ENCODE peak calls at places on chromosomes 2 and 18, in four cellular contexts. Q, B, H and F are unnamed samples.

GRCh38 chr18:25370391-25370790 is 18.4 kb upstream of the ZNF521 start:
- DNase-seq in Q (no peak), B (no peak), H (no peak), F (no peak)

GRCh38 chr2:1601471-1602358 is 142.6 kb downstream of the PXDN start:
- DNase-seq in Q (no peak), H (no peak), B (no peak), F (no peak)

GRCh38 chr2:168495524-168495923 is 39.5 kb downstream of the CERS6 start:
- DNase-seq in B (no peak), Q (peak), H (no peak), F (no peak)

GRCh38 chr18:45785015-45785597 is 40.4 kb upstream of the SIGLEC15 start:
- DNase-seq in B (no peak), H (no peak), Q (no peak), F (no peak)

GRCh38 chr2:96601382-96602292 is 36.5 kb downstream of the KANSL3 start:
- DNase-seq in H (no peak), B (no peak), Q (no peak), F (no peak)

GRCh38 chr18:12571617-12572016 is 86.3 kb downstream of the SPIRE1 start:
- DNase-seq in H (no peak), Q (no peak), B (no peak), F (no peak)

GRCh38 chr2:99597616-99598015 is 107.8 kb upstream of the REV1 start:
- DNase-seq in Q (no peak), H (no peak), B (no peak), F (no peak)

GRCh38 chr2:241659150-241659739 is 21.8 kb downstream of the ATG4B start:
- DNase-seq in Q (no peak), B (peak), H (no peak), F (peak)

GRCh38 chr2:161839931-161840330 is 215.7 kb downstream of the SLC4A10 start:
- DNase-seq in H (no peak), B (no peak), Q (no peak), F (no peak)

GRCh38 chr2:233385489-233386044 is 31.3 kb downstream of the DGKD start:
- DNase-seq in Q (peak), H (no peak), B (no peak), F (no peak)

GRCh38 chr2:69385443-69386151 is 1.4 kb downstream of the GFPT1 start:
- DNase-seq in B (peak), H (no peak), Q (no peak), F (no peak)

GRCh38 chr18:73674466-73674865 is 473.2 kb downstream of the FBXO15 start:
- DNase-seq in B (no peak), Q (no peak), H (no peak), F (no peak)

GRCh38 chr2:83970262-83970929 is 488.7 kb downstream of the SUCLG1 start:
- DNase-seq in Q (no peak), B (no peak), H (no peak), F (no peak)
- TF ChIP-seq BHLHE40 in Q (no peak), B (no peak), H (no peak), F (no peak)

GRCh38 chr2:164314148-164314547 is 307.1 kb downstream of the GRB14 start:
- DNase-seq in Q (no peak), H (no peak), B (peak), F (peak)
- TF ChIP-seq BHLHE40 in Q (no peak), H (no peak), B (no peak), F (no peak)

DNA sequence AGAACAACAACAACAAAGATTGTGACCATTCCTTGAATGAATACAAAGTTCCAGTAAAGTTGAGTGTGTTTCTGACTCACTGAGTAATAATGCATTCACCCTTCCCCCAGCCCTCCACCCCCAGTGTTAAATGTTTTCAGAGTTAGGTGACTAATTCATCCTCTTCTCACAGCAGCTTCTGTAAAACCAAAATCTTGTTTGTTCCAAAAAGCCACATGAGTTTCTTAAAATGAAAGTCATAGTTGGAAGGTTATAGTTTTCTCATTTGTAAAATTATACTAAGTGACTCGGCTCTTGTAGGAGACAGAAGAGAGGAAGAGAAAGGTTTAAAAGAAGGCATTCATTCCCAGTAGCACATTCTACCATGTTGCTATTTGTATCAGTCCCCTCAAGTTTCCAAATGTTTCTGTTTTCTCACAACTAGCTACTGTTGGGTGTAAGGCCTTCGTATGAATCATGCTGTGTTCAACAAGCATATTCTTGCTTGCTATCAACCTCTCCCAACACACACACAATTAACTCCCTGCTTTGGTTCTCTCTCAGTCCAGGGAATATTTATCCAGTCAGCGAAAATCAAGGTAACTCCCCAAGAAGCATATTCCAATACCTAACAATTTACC is 75.3 kb downstream of the MBD2 start:
- DNase-seq in Q (peak), H (no peak), B (peak), F (no peak)
- TF ChIP-seq BHLHE40 in Q (peak), H (no peak), B (no peak), F (no peak)

GRCh38 chr2:84923009-84923408 is 17.6 kb downstream of the TMSB10 start:
- DNase-seq in H (no peak), Q (no peak), B (no peak), F (no peak)

GRCh38 chr2:84918430-84918829 is 13.0 kb downstream of the TMSB10 start:
- DNase-seq in H (no peak), Q (no peak), B (no peak), F (no peak)

GRCh38 chr2:84924173-84925106 is 19.0 kb downstream of the TMSB10 start:
- DNase-seq in B (peak), Q (peak), H (peak), F (no peak)

GRCh38 chr2:84925336-84925723 is 19.9 kb downstream of the TMSB10 start:
- DNase-seq in H (no peak), B (no peak), Q (no peak), F (no peak)

DNA sequence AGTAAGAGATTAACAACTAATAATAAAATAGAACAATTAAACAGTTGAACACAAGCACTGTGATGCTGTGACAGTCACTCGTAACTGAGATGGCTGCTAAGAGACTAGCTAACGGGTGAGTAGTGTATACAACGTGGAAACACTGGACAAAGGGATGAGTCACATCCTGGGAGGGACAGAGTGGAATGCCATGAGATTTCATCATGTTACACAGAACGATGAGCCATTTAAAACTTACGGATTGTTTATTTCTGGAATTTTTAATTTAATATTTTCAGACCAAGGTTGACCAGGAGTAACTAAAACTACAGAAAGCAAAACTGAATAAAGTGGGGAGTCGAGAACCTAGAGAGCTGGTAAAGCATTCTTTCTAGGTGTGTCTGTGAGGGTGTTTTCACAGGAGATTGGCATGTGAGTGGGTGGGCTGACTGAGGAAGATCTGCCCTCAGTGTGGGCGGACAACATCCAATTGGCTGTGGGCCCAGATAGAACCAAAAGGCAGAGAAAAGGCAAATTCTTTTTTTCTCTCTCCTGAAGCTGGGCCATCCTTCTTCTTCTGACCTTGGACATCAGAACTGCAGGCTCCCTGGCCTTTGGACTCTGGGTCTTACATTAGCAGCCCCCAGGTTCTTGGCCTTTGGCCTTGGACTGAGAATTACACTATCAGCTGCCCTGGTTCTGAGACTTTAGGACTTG is 14.6 kb downstream of the TMSB10 start:
- DNase-seq in Q (no peak), B (peak), H (peak), F (no peak)
- TF ChIP-seq BHLHE40 in Q (peak), B (no peak), H (peak), F (no peak)

DNA sequence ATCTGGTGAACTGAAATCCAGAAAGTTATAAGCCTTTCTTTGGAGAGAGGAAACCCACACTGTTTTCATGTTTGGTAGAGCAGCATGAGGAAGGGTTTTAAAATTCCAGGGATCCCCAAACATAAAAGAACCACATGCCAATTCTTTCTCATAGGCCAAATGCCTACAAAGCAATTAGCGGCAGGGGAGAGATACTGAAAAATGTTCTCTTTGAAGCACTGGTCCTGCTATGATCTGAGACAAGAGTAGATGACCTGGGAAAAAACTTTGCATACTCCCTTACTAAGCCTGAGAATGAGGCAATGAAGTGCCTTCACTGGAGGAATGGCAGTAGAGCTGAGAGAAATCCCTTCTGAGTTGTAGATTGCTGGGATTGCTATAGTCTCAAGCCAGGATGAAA is 1261.7 kb downstream of the DSC3 start:
- DNase-seq in H (no peak), B (no peak), Q (no peak), F (no peak)
- TF ChIP-seq BHLHE40 in H (no peak), B (no peak), Q (no peak), F (no peak)